ENCODE peak calls at places on chromosomes 3 and 15, in nine cellular contexts. Q is anterior cingulate cortex; S is ACHN; L is epithelial cell of esophagus; N is activated CD4-positive, alpha-beta T cell treated with anti-CD3 and anti-CD28 coated beads, Interleukin-2, amount 50 U/mL, for 48 hours; P is effector memory CD8-positive, alpha-beta T cell; G is HFFc6; D is NCI-H526; A is EH. K is an unnamed sample.

GRCh38 chr3:56202997-56203396 is 265.3 kb downstream of the ERC2 start:
- DNase-seq in G (no peak), L (no peak), N (no peak), Q (no peak), A (no peak), P (no peak), S (no peak), D (no peak), K (no peak)

GRCh38 chr3:81308296-81308695 is 453.1 kb downstream of the GBE1 start:
- DNase-seq in Q (no peak), N (no peak), L (peak; percentile 38), A (peak; percentile 68), D (no peak), S (no peak), G (peak; percentile 39), P (no peak), K (no peak)

GRCh38 chr3:55069950-55070349 is 142.1 kb upstream of the LRTM1 start:
- DNase-seq in L (no peak), Q (no peak), D (no peak), N (no peak), A (no peak), P (no peak), G (no peak), S (no peak), K (no peak)

GRCh38 chr3:58640700-58641372 is 25.7 kb downstream of the FAM3D start:
- DNase-seq in D (peak; percentile 44), L (peak; percentile 80), N (peak; percentile 76), G (peak; percentile 52), S (peak; percentile 74), P (peak; percentile 25), Q (peak; percentile 37), A (peak; percentile 77), K (peak; percentile 53)

GRCh38 chr3:9175421-9175820 is 74.0 kb downstream of the SRGAP3 start:
- DNase-seq in P (no peak), N (no peak), Q (no peak), S (peak; percentile 78), L (peak; percentile 96), D (no peak), A (peak; percentile 41), G (peak; percentile 5), K (peak; percentile 47)

GRCh38 chr3:126036056-126036549 is 47.8 kb downstream of the SLC41A3 start:
- DNase-seq in G (no peak), L (no peak), S (no peak), D (no peak), N (no peak), P (no peak), Q (no peak), A (no peak), K (no peak)

GRCh38 chr3:34361921-34362320 is 563.5 kb downstream of the PDCD6IP start:
- DNase-seq in D (no peak), G (no peak), N (no peak), P (no peak), S (no peak), L (no peak), Q (no peak), A (no peak), K (no peak)

GRCh38 chr15:88645171-88646087 is 6.6 kb downstream of the ISG20 start:
- DNase-seq in S (no peak), N (peak; percentile 1), P (no peak), G (no peak), A (no peak), D (peak; percentile 79), Q (no peak), L (no peak), K (no peak)

GRCh38 chr3:180912304-180913226 is at the start of gene FXR1:
- DNase-seq in A (peak; percentile 85), N (peak; percentile 94), L (peak; percentile 87), S (peak; percentile 91), D (peak; percentile 86), G (peak; percentile 78), P (peak; percentile 92), Q (peak; percentile 94), K (peak; percentile 78)

GRCh38 chr3:138949002-138949418 is 2.0 kb downstream of the FOXL2NB start:
- DNase-seq in A (no peak), D (no peak), L (peak; percentile 55), Q (no peak), N (no peak), S (peak; percentile 23), G (no peak), P (no peak), K (no peak)

K was measured in A549.